ENCODE peak calls at places on chromosomes 5 and 9, in seven cellular contexts. E is upper lobe of right lung, H is small intestine, Z is heart left ventricle, Y is A549, A is aorta, W is IMR-90. Q is an unnamed sample.

GRCh38 chr5:58933891-58934628 is 351.2 kb downstream of the RAB3C start:
- DNase-seq in E (no peak), H (no peak), Z (no peak), Y (no peak), A (no peak), W (no peak), Q (no peak)

GRCh38 chr5:103450333-103451061 is 112.1 kb downstream of the NUDT12 start:
- DNase-seq in E (no peak), H (no peak), Z (no peak), Y (no peak), A (no peak), W (peak), Q (no peak)

GRCh38 chr9:38432922-38433510 is 8.8 kb upstream of the IGFBPL1 start:
- DNase-seq in E (no peak), H (peak), Z (no peak), Y (peak), A (no peak), W (peak), Q (no peak)

GRCh38 chr5:38780950-38781349 is 64.9 kb upstream of the OSMR start:
- DNase-seq in E (no peak), H (peak), Z (peak), Y (no peak), A (no peak), W (peak), Q (peak)

GRCh38 chr5:160398806-160399205 is 1.0 kb downstream of the FAM200C start:
- DNase-seq in E (no peak), H (no peak), Z (no peak), Y (no peak), A (no peak), W (peak), Q (no peak)

GRCh38 chr9:110650991-110651411 is 17.6 kb upstream of the MUSK start:
- DNase-seq in E (no peak), H (no peak), Z (no peak), Y (no peak), A (no peak), W (peak), Q (no peak)

GRCh38 chr5:95907067-95907705 is 54.5 kb downstream of the ELL2 start:
- DNase-seq in E (no peak), H (no peak), Z (no peak), Y (no peak), A (no peak), W (no peak), Q (no peak)

GRCh38 chr5:179143446-179143845 is 83.3 kb downstream of the ZNF354C start:
- DNase-seq in E (no peak), H (no peak), Z (no peak), Y (no peak), A (peak), W (peak), Q (no peak)

GRCh38 chr9:107141967-107142366 is 141.1 kb upstream of the RAD23B start:
- DNase-seq in E (no peak), H (peak), Z (no peak), Y (no peak), A (no peak), W (peak), Q (no peak)

GRCh38 chr5:113474100-113474700 is 14.1 kb downstream of the MCC start:
- DNase-seq in E (no peak), H (no peak), Z (no peak), Y (no peak), A (no peak), W (no peak), Q (no peak)

GRCh38 chr9:94928696-94929372 is 202.3 kb downstream of the AOPEP start:
- DNase-seq in E (no peak), H (no peak), Z (no peak), Y (no peak), A (no peak), W (peak), Q (no peak)
- H3K27ac ChIP-seq in E (peak), H (peak), Z (peak), Y (no peak), A (no peak), W (no peak), Q (no peak)

GRCh38 chr9:36504154-36504550 is 68.5 kb upstream of the MELK start:
- DNase-seq in E (no peak), H (no peak), Z (no peak), Y (no peak), A (no peak), W (no peak), Q (no peak)

GRCh38 chr9:36501727-36502126 is 71.0 kb upstream of the MELK start:
- DNase-seq in E (no peak), H (peak), Z (no peak), Y (no peak), A (no peak), W (no peak), Q (no peak)

GRCh38 chr9:36503172-36504153 is 69.2 kb upstream of the MELK start:
- DNase-seq in E (no peak), H (peak), Z (no peak), Y (no peak), A (no peak), W (peak), Q (no peak)

GRCh38 chr9:36499156-36499886 is 73.4 kb upstream of the MELK start:
- DNase-seq in E (no peak), H (no peak), Z (no peak), Y (no peak), A (no peak), W (no peak), Q (no peak)
- H3K4me3 ChIP-seq in E (no peak), H (no peak), Z (no peak), Y (no peak), A (no peak), W (no peak), Q (no peak)

GRCh38 chr9:134306583-134307222 is 19.6 kb upstream of the RXRA start:
- DNase-seq in E (peak), H (no peak), Z (peak), Y (no peak), A (peak), W (no peak), Q (no peak)
- H3K27ac ChIP-seq in E (no peak), H (no peak), Z (no peak), Y (no peak), A (no peak), W (no peak), Q (no peak)

DNA sequence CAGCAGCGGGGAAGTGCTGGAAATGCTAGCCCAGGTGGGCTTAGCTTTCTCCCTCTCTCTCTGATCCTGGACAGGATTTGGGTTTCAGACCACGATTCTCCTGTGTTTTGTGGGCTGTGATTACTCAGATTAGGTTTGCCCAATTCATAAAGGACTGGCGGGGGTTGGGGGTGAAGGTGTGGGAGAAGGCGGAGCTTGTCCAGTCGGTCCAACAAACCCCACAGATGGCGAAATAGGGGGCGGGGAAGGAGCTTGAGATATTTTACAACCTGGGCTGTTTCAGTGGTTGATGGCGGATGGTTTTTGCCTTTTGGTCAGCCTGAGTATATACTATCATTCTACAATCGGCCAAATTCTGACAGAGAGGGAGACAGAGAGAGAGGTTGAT is 35.2 kb downstream of the PCDHAC2 start:
- DNase-seq in E (peak), H (no peak), Z (no peak), Y (peak), A (no peak), W (no peak), Q (peak)
- H3K4me3 ChIP-seq in E (peak), H (no peak), Z (peak), Y (peak), A (no peak), W (no peak), Q (no peak)

Q was measured in testis.